ENCODE peak calls at places on chromosomes 12 and 14, in seven cellular contexts. Y is B cell; C is heart right ventricle; G is AG09319; V is NCI-H187; N is stimulated activated CD8-positive, alpha-beta memory T cell treated with anti-CD3 and anti-CD28 coated beads, Interleukin-2, amount 100 ng/mL, for 1 hour; H is T-cell. T is an unnamed sample.
A peak's percentile ranks its signal among the peaks of the same experiment; 100 is the strongest.

GRCh38 chr12:50017653-50018052 is 7.6 kb downstream of the RACGAP1 start:
- DNase-seq in V (no peak), G (no peak), N (no peak), Y (no peak), C (no peak), H (no peak), T (no peak)

GRCh38 chr14:91367173-91368171 is 50.1 kb downstream of the CCDC88C start:
- DNase-seq in C (peak; percentile 30), H (peak; percentile 83), V (peak; percentile 63), N (no peak), Y (peak; percentile 87), G (no peak), T (peak; percentile 86)

GRCh38 chr12:42140901-42141300 is 3.8 kb downstream of the GXYLT1 start:
- DNase-seq in Y (no peak), C (peak; percentile 17), G (no peak), N (no peak), V (no peak), H (no peak), T (no peak)

GRCh38 chr12:105092336-105092735 is 8.1 kb upstream of the ALDH1L2 start:
- DNase-seq in V (no peak), Y (no peak), N (no peak), C (no peak), H (no peak), G (no peak), T (no peak)

GRCh38 chr14:91892918-91893527 is 25.7 kb upstream of the TC2N start:
- DNase-seq in H (no peak), N (no peak), V (no peak), G (no peak), Y (peak; percentile 33), C (no peak), T (peak; percentile 50)

GRCh38 chr14:71346685-71347084 is 439.4 kb downstream of the PCNX1 start:
- DNase-seq in Y (no peak), N (no peak), H (no peak), G (no peak), C (no peak), V (no peak), T (no peak)

GRCh38 chr14:85587152-85587697 is 57.3 kb downstream of the FLRT2 start:
- DNase-seq in G (peak; percentile 98), C (no peak), Y (no peak), V (peak; percentile 19), N (no peak), H (no peak), T (no peak)

GRCh38 chr12:84727964-84728363 is 184.6 kb downstream of the SLC6A15 start:
- DNase-seq in G (no peak), Y (no peak), C (no peak), N (no peak), H (no peak), V (no peak), T (no peak)

GRCh38 chr12:121364657-121365265 is 12.6 kb upstream of the ANAPC5 start:
- DNase-seq in H (no peak), G (no peak), V (no peak), Y (no peak), N (no peak), C (no peak), T (no peak)

GRCh38 chr12:57833672-57834071 is 12.9 kb downstream of the CTDSP2 start:
- DNase-seq in C (no peak), V (no peak), H (no peak), G (no peak), N (no peak), Y (no peak), T (no peak)

GRCh38 chr12:86838709-86839108 is 582.5 kb upstream of the MGAT4C start:
- DNase-seq in H (no peak), G (no peak), V (no peak), N (no peak), Y (no peak), C (no peak), T (no peak)

GRCh38 chr14:102633906-102634595 is 41.6 kb downstream of the RCOR1 start:
- DNase-seq in G (no peak), N (no peak), Y (no peak), H (no peak), C (no peak), V (no peak), T (no peak)

GRCh38 chr12:7175493-7175892 is 14.0 kb upstream of the PEX5 start:
- DNase-seq in C (no peak), V (no peak), N (no peak), Y (no peak), H (no peak), G (no peak), T (no peak)

GRCh38 chr12:27198036-27198435 is 46.0 kb upstream of the STK38L start:
- DNase-seq in Y (no peak), C (no peak), H (no peak), G (no peak), V (no peak), N (no peak), T (no peak)

GRCh38 chr14:100554082-100554677 is 33.0 kb downstream of the BEGAIN start:
- DNase-seq in H (no peak), N (no peak), G (no peak), C (peak; percentile 43), V (no peak), Y (no peak), T (no peak)